ENCODE peak calls at places on chromosomes 1 and 21, in four cellular contexts. J is tibial artery, Y is neural progenitor cell, E is progenitor cell of endocrine pancreas. P is an unnamed sample.

GRCh38 chr1:16167331-16168143 is 11.7 kb upstream of the EPHA2 start:
- DNase-seq in E (peak), Y (peak), J (no peak), P (peak)

GRCh38 chr1:185499986-185500626 is 183.1 kb upstream of the IVNS1ABP start:
- DNase-seq in E (no peak), Y (no peak), J (no peak), P (no peak)

GRCh38 chr1:87113313-87113712 is 198.9 kb downstream of the HS2ST1 start:
- DNase-seq in Y (no peak), E (no peak), J (peak), P (no peak)

GRCh38 chr1:211935448-211935970 is 99.8 kb downstream of the INTS7 start:
- DNase-seq in E (no peak), Y (no peak), J (no peak), P (no peak)

GRCh38 chr1:3227372-3227704 is 158.3 kb downstream of the PRDM16 start:
- DNase-seq in J (no peak), Y (peak), E (no peak), P (no peak)

GRCh38 chr1:204494281-204495077 is at the start of gene PIK3C2B:
- DNase-seq in E (peak), J (peak), Y (peak), P (peak)

GRCh38 chr1:17919525-17920439 is 164.6 kb downstream of the ACTL8 start:
- DNase-seq in J (no peak), Y (peak), E (peak), P (no peak)

GRCh38 chr1:222105861-222106260 is 364.0 kb upstream of the DUSP10 start:
- DNase-seq in Y (no peak), J (no peak), E (no peak), P (no peak)

GRCh38 chr1:64212023-64212422 is 8.6 kb downstream of the UBE2U start:
- DNase-seq in E (no peak), J (no peak), Y (no peak), P (no peak)

DNA sequence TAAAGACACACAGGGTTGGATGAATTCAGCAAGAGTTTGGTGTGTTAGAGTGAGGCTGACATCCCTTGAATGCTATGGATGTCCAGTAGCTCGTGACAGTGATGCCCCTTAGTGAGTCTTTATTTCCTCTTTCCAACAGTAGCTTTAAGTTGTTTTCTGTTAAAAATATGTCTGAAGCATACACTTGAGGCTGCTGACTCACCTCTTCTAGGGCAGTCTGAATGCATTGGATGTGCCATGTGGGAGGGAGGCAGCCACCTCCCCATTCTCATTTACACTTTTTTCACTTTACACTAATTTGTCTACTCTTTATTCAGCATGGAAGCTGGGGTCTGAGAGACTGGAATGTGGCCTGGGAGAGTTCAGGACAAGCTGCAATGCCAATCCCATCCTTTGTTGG is 17.6 kb downstream of the NOS1AP start:
- DNase-seq in J (no peak), E (no peak), Y (no peak), P (no peak)
- TF ChIP-seq CTCF in J (no peak), E (no peak), Y (no peak), P (no peak)

GRCh38 chr21:41482980-41483379 is 25.0 kb downstream of the TMPRSS2 start:
- DNase-seq in E (no peak), Y (no peak), J (no peak), P (no peak)
- TF ChIP-seq CTCF in E (no peak), Y (no peak), J (no peak), P (no peak)

DNA sequence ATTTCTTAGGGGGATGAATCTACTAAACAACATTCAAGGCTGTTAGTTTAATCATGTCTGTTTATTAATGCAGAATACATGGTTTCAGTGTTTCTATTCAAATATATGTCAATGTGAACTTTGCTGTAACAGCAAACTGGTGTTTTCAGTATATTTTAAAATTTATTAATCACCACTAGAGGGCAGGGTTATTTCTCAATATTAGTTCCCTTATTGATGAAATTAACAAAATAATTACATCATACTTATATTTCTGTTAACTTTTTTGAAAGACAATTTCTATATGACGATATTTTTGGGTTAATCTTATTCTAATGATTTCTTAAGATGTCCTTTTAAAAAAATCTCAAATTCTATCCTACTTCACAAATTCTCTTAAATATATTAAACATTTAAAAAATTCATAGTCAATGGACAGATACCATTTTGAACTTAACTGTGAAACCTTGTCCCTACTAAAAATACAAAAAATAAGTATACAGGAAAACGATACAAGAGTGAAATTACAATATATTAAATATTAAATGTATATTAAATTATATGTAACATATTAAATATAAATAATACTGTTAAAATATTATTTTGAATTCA is 1034.1 kb upstream of the PRMT6 start:
- DNase-seq in E (no peak), Y (no peak), J (no peak), P (no peak)
- TF ChIP-seq CTCF in E (peak), Y (peak), J (no peak), P (peak)

GRCh38 chr1:24763671-24764070 is 18.4 kb downstream of the CLIC4 start:
- DNase-seq in Y (no peak), J (no peak), E (no peak), P (no peak)

GRCh38 chr1:24767351-24767750 is 22.1 kb downstream of the CLIC4 start:
- DNase-seq in J (no peak), Y (no peak), E (no peak), P (no peak)

GRCh38 chr1:24765308-24765988 is 20.2 kb downstream of the CLIC4 start:
- DNase-seq in J (no peak), Y (no peak), E (no peak), P (no peak)

GRCh38 chr1:24764439-24764838 is 19.2 kb downstream of the CLIC4 start:
- DNase-seq in E (no peak), Y (no peak), J (no peak), P (no peak)

DNA sequence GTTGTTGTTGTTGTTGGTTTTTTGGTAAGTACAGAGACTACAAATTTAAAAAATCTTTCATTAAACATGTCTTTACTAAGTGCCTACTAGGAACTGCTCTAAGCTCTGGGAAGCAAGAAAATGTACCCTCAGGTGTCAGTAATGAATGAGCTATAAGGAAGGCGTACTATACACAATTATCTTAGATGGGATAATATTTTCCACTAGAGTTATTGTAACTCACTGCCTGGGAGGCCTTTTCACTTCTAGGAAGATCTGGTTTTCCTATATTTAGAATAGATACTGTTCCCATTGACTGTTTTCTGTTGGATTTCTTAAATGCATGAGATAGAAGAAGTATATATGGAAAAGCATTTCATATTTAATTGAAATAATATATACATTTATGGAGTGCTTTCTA is 19.6 kb downstream of the CLIC4 start:
- DNase-seq in E (no peak), Y (no peak), J (no peak), P (no peak)
- TF ChIP-seq CTCF in E (no peak), Y (no peak), J (no peak), P (no peak)

GRCh38 chr1:119380304-119380703 is 11.7 kb downstream of the HAO2 start:
- DNase-seq in J (no peak), E (no peak), Y (no peak), P (no peak)
- TF ChIP-seq CTCF in J (no peak), E (no peak), Y (no peak), P (no peak)

GRCh38 chr21:35024071-35024420 is 25.1 kb downstream of the RUNX1 start:
- DNase-seq in E (no peak), Y (no peak), J (no peak), P (no peak)

GRCh38 chr21:35024475-35024874 is 24.6 kb downstream of the RUNX1 start:
- DNase-seq in J (no peak), E (no peak), Y (no peak), P (no peak)

GRCh38 chr21:35021546-35021945 is 27.6 kb downstream of the RUNX1 start:
- DNase-seq in E (no peak), Y (no peak), J (no peak), P (no peak)

GRCh38 chr21:35025206-35026152 is 23.6 kb downstream of the RUNX1 start:
- DNase-seq in E (no peak), Y (no peak), J (no peak), P (no peak)

DNA sequence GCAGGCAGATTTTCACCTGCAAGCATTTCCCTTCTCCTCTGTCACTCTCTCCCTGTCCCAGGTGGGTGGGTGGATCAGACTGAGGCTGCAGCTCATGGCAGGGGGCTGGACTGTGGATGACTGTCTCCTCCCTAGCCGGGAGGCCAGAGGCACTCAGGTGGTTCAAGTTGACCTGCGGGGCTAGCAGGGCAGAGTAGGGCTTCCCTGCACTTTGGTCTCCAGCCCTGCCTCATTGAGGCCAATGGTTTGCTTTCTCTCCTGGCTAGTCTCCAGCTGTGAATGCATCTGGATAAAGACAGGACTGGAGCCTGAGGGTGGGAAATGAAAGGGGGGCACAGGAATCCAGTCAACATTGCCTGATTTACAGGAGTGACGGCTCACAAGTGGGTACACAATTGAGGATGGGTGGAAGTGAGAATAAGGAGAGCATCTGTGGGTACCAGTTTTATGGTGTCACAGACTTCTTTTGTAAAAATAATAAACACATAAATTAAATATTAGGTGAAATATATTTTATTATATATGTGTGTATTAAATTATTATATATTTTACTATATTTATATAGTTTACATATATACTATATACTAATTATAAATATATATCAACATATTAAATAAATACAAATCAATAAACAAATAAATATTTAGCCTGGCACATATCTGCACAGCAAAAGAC is 25.6 kb downstream of the RUNX1 start:
- DNase-seq in E (no peak), Y (no peak), J (no peak), P (no peak)
- TF ChIP-seq CTCF in E (no peak), Y (no peak), J (no peak), P (no peak)

DNA sequence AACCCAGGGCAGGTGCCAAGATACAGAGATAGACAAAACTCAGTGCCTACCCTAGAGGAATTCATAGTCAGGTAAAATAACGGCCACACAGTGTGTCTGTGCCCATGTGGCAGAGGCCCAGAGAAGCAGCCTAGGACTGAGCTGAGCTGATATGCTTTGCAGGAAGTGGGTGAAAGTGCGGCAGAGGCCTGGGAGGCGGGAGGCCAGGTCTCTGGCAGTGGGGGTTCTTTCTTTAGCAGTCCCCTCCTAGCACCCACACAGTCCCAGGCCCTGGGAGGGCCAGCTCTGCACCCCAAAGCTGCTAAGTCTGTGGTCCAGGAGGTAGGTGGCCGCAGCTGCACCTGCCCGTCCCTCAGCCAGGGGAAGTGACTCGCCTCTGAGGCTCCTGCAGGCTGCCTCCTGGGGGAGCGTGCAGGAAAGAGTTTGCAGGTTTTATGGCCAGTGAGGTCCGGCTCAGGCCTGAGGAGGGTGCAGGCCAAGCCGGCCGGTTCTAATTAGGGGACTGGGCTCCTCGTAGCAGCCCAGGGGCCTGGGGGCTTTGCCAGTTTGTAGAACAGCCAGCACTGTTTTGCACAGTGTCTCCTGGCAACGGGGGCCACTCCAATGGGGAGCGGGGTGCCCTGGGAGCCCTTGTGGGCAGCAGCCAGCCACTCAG is 107.9 kb downstream of the SPSB1 start:
- DNase-seq in Y (no peak), E (no peak), J (no peak), P (no peak)
- TF ChIP-seq CTCF in Y (no peak), E (no peak), J (no peak), P (no peak)

DNA sequence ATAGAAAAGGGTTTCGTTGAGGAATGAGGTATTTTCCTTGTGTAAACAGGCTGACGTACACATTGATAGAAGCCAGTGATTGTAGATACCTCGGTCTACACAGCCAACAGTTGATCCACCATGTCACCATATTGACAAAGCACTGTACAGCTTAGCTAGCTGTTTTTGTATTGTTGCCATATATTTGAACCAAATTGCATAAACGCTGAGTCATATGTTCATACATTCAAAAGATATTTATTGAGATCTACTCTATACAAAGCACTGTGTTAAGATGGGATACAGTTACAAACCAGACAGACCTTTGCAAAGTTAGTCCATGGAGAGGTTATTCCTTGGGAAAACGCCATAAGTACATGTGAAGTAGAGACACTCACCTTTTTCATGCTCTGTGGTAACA is 132.4 kb upstream of the ATP1B1 start:
- DNase-seq in J (no peak), E (no peak), Y (no peak), P (no peak)
- TF ChIP-seq CTCF in J (no peak), E (no peak), Y (no peak), P (no peak)

P was measured in glutamatergic neuron.